ENCODE peak calls at places on chromosome 16, in eight cellular contexts. K, A, P, I, G, C, D and B are unnamed samples.

GRCh38 chr16:56683424-56684162 is 1.3 kb downstream of the MT1X start:
- DNase-seq in A (no peak), I (no peak), G (no peak), P (no peak), D (no peak), C (no peak), K (no peak), B (no peak)

GRCh38 chr16:1678500-1679098 is 520 bp downstream of the JPT2 start:
- DNase-seq in A (peak; percentile 14), I (peak; percentile 23), K (no peak), G (peak; percentile 40), P (peak; percentile 23), D (peak; percentile 36), C (peak; percentile 11), B (peak; percentile 28)

GRCh38 chr16:12228607-12229499 is 252.3 kb downstream of the SNX29 start:
- DNase-seq in A (no peak), P (no peak), D (peak; percentile 8), I (peak; percentile 64), G (peak; percentile 73), C (no peak), K (peak; percentile 26), B (no peak)

GRCh38 chr16:86618431-86619262 is 40.3 kb downstream of the FOXL1 start:
- DNase-seq in D (no peak), A (no peak), P (no peak), K (no peak), C (no peak), G (no peak), I (no peak), B (no peak)

GRCh38 chr16:13298676-13299075 is 397.3 kb downstream of the SHISA9 start:
- DNase-seq in A (no peak), I (no peak), G (no peak), C (no peak), K (no peak), D (no peak), P (no peak), B (no peak)

GRCh38 chr16:70772493-70772892 is 28.5 kb downstream of the VAC14 start:
- DNase-seq in P (no peak), D (no peak), C (no peak), K (no peak), I (peak; percentile 48), G (no peak), A (no peak), B (no peak)

GRCh38 chr16:424033-424622 is 1.3 kb upstream of the RAB11FIP3 start:
- DNase-seq in I (peak; percentile 98), G (no peak), D (no peak), A (no peak), K (peak; percentile 71), P (no peak), C (no peak), B (no peak)

GRCh38 chr16:87207509-87207908 is 109.7 kb downstream of the C16orf95 start:
- DNase-seq in A (no peak), K (peak; percentile 27), D (no peak), I (peak; percentile 91), P (no peak), G (no peak), C (no peak), B (no peak)

GRCh38 chr16:55001931-55002330 is 71.3 kb downstream of the IRX5 start:
- DNase-seq in A (no peak), C (no peak), K (no peak), G (no peak), D (no peak), I (peak; percentile 6), P (no peak), B (no peak)